ENCODE peak calls at places on chromosomes 16 and 17, in eight cellular contexts. T, Y, Q, F, E, P, Z and N are unnamed samples.

GRCh38 chr16:85562102-85562786 is 50.9 kb upstream of the GSE1 start:
- DNase-seq in F (peak; percentile 68), T (no peak), Q (no peak), E (no peak), Y (no peak), P (no peak), Z (no peak), N (no peak)

GRCh38 chr16:50547944-50548658 is at the start of gene NKD1:
- DNase-seq in Q (no peak), P (peak; percentile 75), T (no peak), Z (peak; percentile 50), Y (peak; percentile 82), F (peak; percentile 56), E (peak; percentile 69), N (peak; percentile 32)

GRCh38 chr16:88468289-88469129 is 15.4 kb downstream of the ZFPM1 start:
- DNase-seq in Y (no peak), E (no peak), F (peak; percentile 17), Q (no peak), P (peak; percentile 36), Z (no peak), T (no peak), N (no peak)

GRCh38 chr17:37180371-37180770 is 195.4 kb upstream of the C17orf78 start:
- DNase-seq in T (no peak), F (no peak), Z (no peak), Q (no peak), Y (no peak), E (no peak), P (no peak), N (no peak)

GRCh38 chr17:56222255-56222654 is 69.0 kb downstream of the ANKFN1 start:
- DNase-seq in F (no peak), E (no peak), P (no peak), Q (no peak), Z (no peak), T (no peak), Y (no peak), N (no peak)

GRCh38 chr17:68085751-68086445 is 50.4 kb downstream of the KPNA2 start:
- DNase-seq in P (no peak), T (no peak), Q (no peak), E (no peak), F (no peak), Y (no peak), Z (no peak), N (peak; percentile 50)

GRCh38 chr16:25875956-25876608 is 184.3 kb downstream of the HS3ST4 start:
- DNase-seq in Y (no peak), Q (no peak), Z (no peak), F (no peak), P (no peak), E (no peak), T (no peak), N (no peak)

GRCh38 chr16:15764112-15764511 is 92.7 kb downstream of the MYH11 start:
- DNase-seq in E (no peak), Q (no peak), F (no peak), T (no peak), P (no peak), Y (no peak), Z (no peak), N (no peak)

GRCh38 chr16:89092013-89092412 is 1.6 kb upstream of the ACSF3 start:
- DNase-seq in Z (no peak), E (no peak), Y (no peak), F (no peak), P (no peak), T (no peak), Q (no peak), N (no peak)

GRCh38 chr17:83080641-83081560 is 1.5 kb downstream of the METRNL start:
- DNase-seq in Y (no peak), Q (no peak), P (peak; percentile 46), T (no peak), F (no peak), Z (no peak), E (peak; percentile 24), N (no peak)

GRCh38 chr17:12046786-12047185 is 26.1 kb downstream of the MAP2K4 start:
- DNase-seq in P (no peak), F (no peak), Q (no peak), E (no peak), Z (no peak), T (no peak), Y (no peak), N (no peak)

GRCh38 chr16:6349725-6350124 is 982.9 kb upstream of the RBFOX1 start:
- DNase-seq in F (no peak), E (no peak), Z (no peak), Y (no peak), Q (no peak), T (no peak), P (no peak), N (no peak)

GRCh38 chr16:47492428-47493357 is 31.6 kb downstream of the PHKB start:
- DNase-seq in E (peak; percentile 1), P (peak; percentile 63), T (peak; percentile 53), Y (no peak), F (no peak), Q (no peak), Z (no peak), N (peak; percentile 86)

GRCh38 chr16:28899882-28900600 is 21.8 kb downstream of the ATP2A1 start:
- DNase-seq in T (no peak), P (no peak), Q (no peak), E (no peak), Z (no peak), Y (no peak), F (no peak), N (no peak)

GRCh38 chr16:4800290-4801041 is 2.0 kb downstream of the ROGDI start:
- DNase-seq in Z (no peak), F (no peak), Y (no peak), E (no peak), T (peak; percentile 95), P (peak; percentile 93), Q (no peak), N (peak; percentile 94)

GRCh38 chr16:87822571-87822970 is 46.7 kb downstream of the SLC7A5 start:
- DNase-seq in Q (no peak), Z (no peak), Y (no peak), E (no peak), P (no peak), F (no peak), T (no peak), N (no peak)

GRCh38 chr17:75032896-75033294 is 13.9 kb downstream of the ATP5PD start:
- DNase-seq in E (no peak), Z (no peak), Y (no peak), F (peak; percentile 33), T (no peak), Q (no peak), P (peak; percentile 55), N (no peak)

GRCh38 chr16:17460890-17461289 is 9.9 kb downstream of the XYLT1 start:
- DNase-seq in Y (no peak), Z (no peak), Q (no peak), E (no peak), P (no peak), T (no peak), F (no peak), N (no peak)

GRCh38 chr16:82031116-82032084 is 3.7 kb upstream of the HSD17B2 start:
- DNase-seq in T (no peak), E (no peak), P (peak; percentile 36), Z (no peak), F (peak; percentile 29), Q (no peak), Y (no peak), N (peak; percentile 32)

GRCh38 chr16:22728167-22728836 is 85.7 kb upstream of the HS3ST2 start:
- DNase-seq in F (no peak), P (peak; percentile 19), Z (no peak), Y (no peak), T (no peak), E (no peak), Q (no peak), N (no peak)

GRCh38 chr16:67517661-67518423 is 10.8 kb upstream of the RIPOR1 start:
- DNase-seq in Q (no peak), F (no peak), Y (no peak), P (no peak), E (no peak), T (no peak), Z (no peak), N (no peak)

GRCh38 chr17:27296427-27296979 is 2.6 kb downstream of the WSB1 start:
- DNase-seq in Y (no peak), P (peak; percentile 26), Q (peak; percentile 44), Z (no peak), T (no peak), F (no peak), E (no peak), N (no peak)

GRCh38 chr16:20308266-20308665 is 19.0 kb downstream of the GP2 start:
- DNase-seq in E (no peak), P (no peak), Z (no peak), T (no peak), F (no peak), Q (no peak), Y (no peak), N (no peak)

GRCh38 chr17:72974605-72975232 is 117.8 kb downstream of the SLC39A11 start:
- DNase-seq in F (no peak), E (no peak), T (no peak), Z (no peak), P (no peak), Y (no peak), Q (no peak), N (no peak)

GRCh38 chr17:79005063-79005861 is 4.3 kb downstream of the CANT1 start:
- DNase-seq in Y (no peak), E (peak; percentile 26), Z (no peak), P (no peak), Q (no peak), F (peak; percentile 92), T (no peak), N (no peak)

GRCh38 chr17:7856081-7856791 is 1.1 kb downstream of the NAA38 start:
- DNase-seq in Y (no peak), Q (no peak), T (peak; percentile 75), P (peak; percentile 64), E (peak; percentile 33), Z (no peak), F (no peak), N (no peak)